ENCODE peak calls at places on chromosomes 4 and X, in six cellular contexts. T is pancreas, W is fibroblast of mammary gland, R is stomach, O is left ventricle myocardium inferior, Y is upper lobe of right lung. Q is an unnamed sample.

GRCh38 chr4:5814421-5814820 is 78.5 kb downstream of the CRMP1 start:
- DNase-seq in T (no peak), W (no peak), R (no peak), O (no peak), Y (no peak), Q (no peak)

GRCh38 chrX:126670258-126670657 is 117.6 kb upstream of the DCAF12L1 start:
- DNase-seq in T (no peak), W (no peak), R (no peak), O (no peak), Y (no peak), Q (no peak)

GRCh38 chr4:53852343-53852742 is 212.1 kb downstream of the CHIC2 start:
- DNase-seq in T (no peak), W (peak; percentile 77), R (no peak), O (no peak), Y (no peak), Q (no peak)

GRCh38 chr4:94451669-94452475 is at the start of gene PDLIM5:
- DNase-seq in T (peak; percentile 95), W (peak; percentile 81), R (peak; percentile 93), O (peak; percentile 92), Y (peak; percentile 94), Q (peak; percentile 89)

GRCh38 chrX:103453655-103454054 is 65.6 kb downstream of the RAB40A start:
- DNase-seq in T (no peak), W (peak; percentile 98), R (no peak), O (no peak), Y (no peak), Q (no peak)

GRCh38 chr4:163755013-163755412 is 260.5 kb downstream of the TMA16 start:
- DNase-seq in T (no peak), W (peak; percentile 50), R (no peak), O (no peak), Y (no peak), Q (no peak)

GRCh38 chrX:35590210-35590609 is 207.9 kb upstream of the MAGEB16 start:
- DNase-seq in T (no peak), W (no peak), R (no peak), O (no peak), Y (no peak), Q (no peak)

GRCh38 chr4:98851806-98852205 is 77.1 kb downstream of the EIF4E start:
- DNase-seq in T (no peak), W (no peak), R (no peak), O (no peak), Y (no peak), Q (no peak)

GRCh38 chrX:103656623-103657022 is 27.8 kb downstream of the TCEAL1 start:
- DNase-seq in T (no peak), W (peak; percentile 72), R (no peak), O (no peak), Y (no peak), Q (no peak)

GRCh38 chrX:81120936-81121351 is 80.8 kb downstream of the HMGN5 start:
- DNase-seq in T (peak; percentile 26), W (peak; percentile 59), R (peak; percentile 34), O (peak; percentile 16), Y (no peak), Q (no peak)

GRCh38 chrX:148629435-148629834 is 129.0 kb downstream of the AFF2 start:
- DNase-seq in T (no peak), W (no peak), R (no peak), O (peak; percentile 20), Y (no peak), Q (peak; percentile 43)

GRCh38 chrX:149799095-149799721 is 17.5 kb downstream of the MAGEA9 start:
- DNase-seq in T (no peak), W (no peak), R (no peak), O (no peak), Y (no peak), Q (no peak)

GRCh38 chr4:112266823-112267222 is 18.9 kb downstream of the TIFA start:
- DNase-seq in T (no peak), W (peak; percentile 57), R (no peak), O (no peak), Y (no peak), Q (no peak)

GRCh38 chrX:69034451-69034850 is 130.8 kb downstream of the PJA1 start:
- DNase-seq in T (no peak), W (no peak), R (no peak), O (no peak), Y (no peak), Q (no peak)

GRCh38 chr4:141569141-141569540 is 67.2 kb upstream of the IL15 start:
- DNase-seq in T (no peak), W (peak; percentile 20), R (no peak), O (no peak), Y (no peak), Q (no peak)

GRCh38 chr4:143514432-143514831 is 930 bp downstream of the SMARCA5 start:
- DNase-seq in T (peak; percentile 36), W (peak; percentile 48), R (peak; percentile 34), O (peak; percentile 40), Y (peak; percentile 68), Q (peak; percentile 49)

GRCh38 chr4:169958629-169959028 is 67.6 kb downstream of the MFAP3L start:
- DNase-seq in T (no peak), W (no peak), R (no peak), O (no peak), Y (no peak), Q (no peak)

GRCh38 chrX:8043546-8043945 is 116.3 kb upstream of the PNPLA4 start:
- DNase-seq in T (no peak), W (no peak), R (no peak), O (no peak), Y (no peak), Q (no peak)

GRCh38 chr4:8575457-8575856 is 4.7 kb upstream of the GPR78 start:
- DNase-seq in T (no peak), W (no peak), R (no peak), O (no peak), Y (peak; percentile 37), Q (no peak)

GRCh38 chr4:18756661-18757060 is 735.1 kb upstream of the LCORL start:
- DNase-seq in T (no peak), W (no peak), R (no peak), O (no peak), Y (no peak), Q (no peak)

GRCh38 chr4:123750044-123750443 is 353.4 kb downstream of the SPRY1 start:
- DNase-seq in T (no peak), W (no peak), R (no peak), O (peak; percentile 15), Y (no peak), Q (no peak)

GRCh38 chr4:108560624-108561023 is 59.8 kb upstream of the RPL34 start:
- DNase-seq in T (no peak), W (peak; percentile 31), R (no peak), O (no peak), Y (no peak), Q (no peak)

GRCh38 chrX:53186363-53186762 is 38.6 kb downstream of the KDM5C start:
- DNase-seq in T (no peak), W (peak; percentile 25), R (no peak), O (no peak), Y (no peak), Q (no peak)

GRCh38 chrX:68589372-68589753 is 58.1 kb upstream of the STARD8 start:
- DNase-seq in T (no peak), W (no peak), R (no peak), O (no peak), Y (no peak), Q (no peak)

GRCh38 chrX:43557792-43558191 is 98.3 kb upstream of the MAOA start:
- DNase-seq in T (peak; percentile 37), W (peak; percentile 71), R (peak; percentile 63), O (peak; percentile 21), Y (no peak), Q (peak; percentile 68)
- H3K4me3 ChIP-seq in T (no peak overlapping the region), W (no peak overlapping the region), R (no peak overlapping the region), O (no peak overlapping the region), Y (no peak overlapping the region), Q (no peak overlapping the region)

GRCh38 chrX:26071618-26072017 is 66.5 kb upstream of the MAGEB18 start:
- DNase-seq in T (no peak), W (no peak), R (no peak), O (no peak), Y (no peak), Q (no peak)
- H3K4me3 ChIP-seq in T (no peak overlapping the region), W (no peak overlapping the region), R (no peak overlapping the region), O (no peak overlapping the region), Y (no peak overlapping the region), Q (no peak overlapping the region)

GRCh38 chr4:87029356-87029755 is 94.5 kb downstream of the AFF1 start:
- DNase-seq in T (no peak), W (no peak), R (no peak), O (no peak), Y (no peak), Q (no peak)
- H3K4me3 ChIP-seq in T (no peak overlapping the region), W (no peak overlapping the region), R (no peak overlapping the region), O (peak overlapping the region; percentile 16), Y (no peak overlapping the region), Q (no peak overlapping the region)

GRCh38 chr4:2290488-2290887 is 28.6 kb upstream of the MXD4 start:
- DNase-seq in T (no peak), W (no peak), R (no peak), O (no peak), Y (peak; percentile 41), Q (no peak)

GRCh38 chr4:2292679-2293108 is 30.8 kb upstream of the MXD4 start:
- DNase-seq in T (no peak), W (peak; percentile 90), R (no peak), O (no peak), Y (no peak), Q (peak; percentile 9)

GRCh38 chr4:2289955-2290333 is 28.0 kb upstream of the MXD4 start:
- DNase-seq in T (no peak), W (no peak), R (no peak), O (no peak), Y (peak; percentile 58), Q (no peak)

GRCh38 chr4:2291705-2292651 is 30.1 kb upstream of the MXD4 start:
- DNase-seq in T (no peak), W (no peak), R (no peak), O (no peak), Y (no peak), Q (no peak)

GRCh38 chr4:2290974-2291704 is 29.2 kb upstream of the MXD4 start:
- DNase-seq in T (no peak), W (no peak), R (peak; percentile 37), O (no peak), Y (peak; percentile 61), Q (peak; percentile 53)
- H3K4me3 ChIP-seq in T (no peak overlapping the region), W (no peak overlapping the region), R (no peak overlapping the region), O (no peak overlapping the region), Y (no peak overlapping the region), Q (no peak overlapping the region)

DNA sequence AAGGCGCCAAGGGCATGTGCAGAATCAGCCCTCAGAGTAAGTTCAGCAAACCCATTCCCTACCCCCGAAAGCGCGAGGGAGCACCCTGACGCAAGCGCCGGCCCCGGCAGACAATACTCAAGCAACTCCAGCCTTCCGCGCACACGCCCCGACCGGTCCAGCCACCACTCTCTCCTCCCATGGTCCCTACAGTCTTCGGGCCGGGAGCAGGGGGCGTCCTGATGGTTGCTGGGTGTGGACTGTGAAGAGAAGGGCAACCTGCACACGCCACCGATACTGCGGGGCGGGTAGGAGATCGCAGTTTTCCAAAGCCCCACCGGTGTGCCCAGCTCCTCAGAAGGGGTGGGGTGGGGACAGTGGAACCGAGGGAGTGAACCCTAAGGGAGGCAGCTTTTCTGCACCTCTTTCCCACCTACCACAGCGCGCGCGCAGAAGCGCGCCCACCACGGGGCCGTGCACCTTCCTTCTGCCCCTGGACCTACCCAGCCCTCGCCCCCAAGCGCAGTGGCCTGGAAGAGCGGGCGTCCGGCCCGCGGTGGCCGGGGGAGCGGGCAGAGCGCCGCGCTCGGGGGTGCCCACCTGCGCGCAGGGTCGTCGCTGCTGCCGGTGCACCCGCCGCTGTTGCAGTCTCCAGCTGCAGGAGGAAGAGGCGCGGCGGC is 650.2 kb upstream of the DIPK2B start:
- DNase-seq in T (no peak), W (peak; percentile 25), R (peak; percentile 29), O (no peak), Y (peak; percentile 66), Q (no peak)
- H3K4me3 ChIP-seq in T (peak overlapping the region; percentile 56), W (peak overlapping the region; percentile 74), R (peak overlapping the region; percentile 79), O (peak overlapping the region; percentile 68), Y (peak overlapping the region; percentile 60), Q (peak overlapping the region; percentile 58)

GRCh38 chr4:7083597-7084563 is 16.0 kb upstream of the GRPEL1 start:
- DNase-seq in T (no peak), W (no peak), R (no peak), O (no peak), Y (no peak), Q (no peak)
- H3K4me3 ChIP-seq in T (peak overlapping the region; percentile 6), W (no peak overlapping the region), R (peak overlapping the region; percentile 3), O (peak overlapping the region; percentile 41), Y (peak overlapping the region; percentile 21), Q (no peak overlapping the region)

Q was measured in dorsolateral prefrontal cortex.